ENCODE peak calls at places on chromosomes 16 and 17, in six cellular contexts. One of them, this sample, is unnamed.

GRCh38 chr17:5210853-5211252 is 19.2 kb upstream of the ZNF594 start:
- DNase-seq in AG09319: no peak
- DNase-seq in stimulated activated CD4-positive, alpha-beta T cell treated with anti-CD3 and anti-CD28 coated beads, Interleukin-1b, Interleukin-23, amount 100 ng/mL, for 24 hours: no peak
- DNase-seq in left ventricle myocardium inferior: no peak
- DNase-seq in small intestine: no peak
- DNase-seq in GM23338: no peak
- DNase-seq in this sample: no peak

GRCh38 chr17:13355054-13355453 is 246.7 kb downstream of the HS3ST3A1 start:
- DNase-seq in AG09319: no peak
- DNase-seq in GM23338: no peak
- DNase-seq in stimulated activated CD4-positive, alpha-beta T cell treated with anti-CD3 and anti-CD28 coated beads, Interleukin-1b, Interleukin-23, amount 100 ng/mL, for 24 hours: no peak
- DNase-seq in left ventricle myocardium inferior: no peak
- DNase-seq in small intestine: no peak
- DNase-seq in this sample: no peak

GRCh38 chr17:79988163-79988971 is 47.3 kb downstream of the TBC1D16 start:
- DNase-seq in small intestine: peak; percentile 80
- DNase-seq in AG09319: peak; percentile 59
- DNase-seq in stimulated activated CD4-positive, alpha-beta T cell treated with anti-CD3 and anti-CD28 coated beads, Interleukin-1b, Interleukin-23, amount 100 ng/mL, for 24 hours: no peak
- DNase-seq in GM23338: no peak
- DNase-seq in left ventricle myocardium inferior: no peak
- DNase-seq in this sample: no peak

GRCh38 chr17:71790791-71791190 is 330.0 kb upstream of the SOX9 start:
- DNase-seq in stimulated activated CD4-positive, alpha-beta T cell treated with anti-CD3 and anti-CD28 coated beads, Interleukin-1b, Interleukin-23, amount 100 ng/mL, for 24 hours: no peak
- DNase-seq in AG09319: no peak
- DNase-seq in small intestine: no peak
- DNase-seq in left ventricle myocardium inferior: no peak
- DNase-seq in GM23338: no peak
- DNase-seq in this sample: no peak

GRCh38 chr16:8712589-8713361 is 38.4 kb downstream of the ABAT start:
- DNase-seq in left ventricle myocardium inferior: no peak
- DNase-seq in GM23338: peak; percentile 82
- DNase-seq in stimulated activated CD4-positive, alpha-beta T cell treated with anti-CD3 and anti-CD28 coated beads, Interleukin-1b, Interleukin-23, amount 100 ng/mL, for 24 hours: no peak
- DNase-seq in AG09319: no peak
- DNase-seq in small intestine: no peak
- DNase-seq in this sample: peak; percentile 86

GRCh38 chr17:61361084-61361483 is 38.6 kb upstream of the TBX2 start:
- DNase-seq in small intestine: no peak
- DNase-seq in left ventricle myocardium inferior: no peak
- DNase-seq in GM23338: no peak
- DNase-seq in stimulated activated CD4-positive, alpha-beta T cell treated with anti-CD3 and anti-CD28 coated beads, Interleukin-1b, Interleukin-23, amount 100 ng/mL, for 24 hours: no peak
- DNase-seq in AG09319: peak; percentile 39
- DNase-seq in this sample: no peak

GRCh38 chr17:43383372-43383771 is 15.4 kb upstream of the ARL4D start:
- DNase-seq in left ventricle myocardium inferior: no peak
- DNase-seq in small intestine: no peak
- DNase-seq in stimulated activated CD4-positive, alpha-beta T cell treated with anti-CD3 and anti-CD28 coated beads, Interleukin-1b, Interleukin-23, amount 100 ng/mL, for 24 hours: no peak
- DNase-seq in GM23338: no peak
- DNase-seq in AG09319: no peak
- DNase-seq in this sample: no peak

GRCh38 chr16:81767987-81768592 is 11.0 kb upstream of the PLCG2 start:
- DNase-seq in GM23338: no peak
- DNase-seq in left ventricle myocardium inferior: no peak
- DNase-seq in stimulated activated CD4-positive, alpha-beta T cell treated with anti-CD3 and anti-CD28 coated beads, Interleukin-1b, Interleukin-23, amount 100 ng/mL, for 24 hours: no peak
- DNase-seq in AG09319: no peak
- DNase-seq in small intestine: peak; percentile 84
- DNase-seq in this sample: no peak

GRCh38 chr17:17186051-17186450 is 20.1 kb downstream of the PLD6 start:
- DNase-seq in GM23338: no peak
- DNase-seq in stimulated activated CD4-positive, alpha-beta T cell treated with anti-CD3 and anti-CD28 coated beads, Interleukin-1b, Interleukin-23, amount 100 ng/mL, for 24 hours: no peak
- DNase-seq in AG09319: no peak
- DNase-seq in small intestine: peak; percentile 21
- DNase-seq in left ventricle myocardium inferior: no peak
- DNase-seq in this sample: no peak

GRCh38 chr16:10617662-10618420 is 37.4 kb upstream of the EMP2 start:
- DNase-seq in stimulated activated CD4-positive, alpha-beta T cell treated with anti-CD3 and anti-CD28 coated beads, Interleukin-1b, Interleukin-23, amount 100 ng/mL, for 24 hours: no peak
- DNase-seq in left ventricle myocardium inferior: no peak
- DNase-seq in GM23338: no peak
- DNase-seq in AG09319: no peak
- DNase-seq in small intestine: no peak
- DNase-seq in this sample: no peak

GRCh38 chr16:89411335-89411850 is 79.0 kb downstream of the ANKRD11 start:
- DNase-seq in small intestine: no peak
- DNase-seq in stimulated activated CD4-positive, alpha-beta T cell treated with anti-CD3 and anti-CD28 coated beads, Interleukin-1b, Interleukin-23, amount 100 ng/mL, for 24 hours: no peak
- DNase-seq in AG09319: no peak
- DNase-seq in left ventricle myocardium inferior: no peak
- DNase-seq in GM23338: no peak
- DNase-seq in this sample: no peak

GRCh38 chr16:79651363-79651762 is 50.8 kb upstream of the MAF start:
- DNase-seq in AG09319: no peak
- DNase-seq in small intestine: peak; percentile 20
- DNase-seq in stimulated activated CD4-positive, alpha-beta T cell treated with anti-CD3 and anti-CD28 coated beads, Interleukin-1b, Interleukin-23, amount 100 ng/mL, for 24 hours: no peak
- DNase-seq in left ventricle myocardium inferior: peak; percentile 28
- DNase-seq in GM23338: no peak
- DNase-seq in this sample: no peak

GRCh38 chr16:52547834-52548215 is 882 bp upstream of the TOX3 start:
- DNase-seq in GM23338: no peak
- DNase-seq in small intestine: no peak
- DNase-seq in stimulated activated CD4-positive, alpha-beta T cell treated with anti-CD3 and anti-CD28 coated beads, Interleukin-1b, Interleukin-23, amount 100 ng/mL, for 24 hours: no peak
- DNase-seq in left ventricle myocardium inferior: no peak
- DNase-seq in AG09319: no peak
- DNase-seq in this sample: no peak

GRCh38 chr17:52383493-52384100 is 225.1 kb upstream of the CA10 start:
- DNase-seq in AG09319: no peak
- DNase-seq in stimulated activated CD4-positive, alpha-beta T cell treated with anti-CD3 and anti-CD28 coated beads, Interleukin-1b, Interleukin-23, amount 100 ng/mL, for 24 hours: no peak
- DNase-seq in GM23338: peak; percentile 91
- DNase-seq in small intestine: peak; percentile 83
- DNase-seq in left ventricle myocardium inferior: no peak
- DNase-seq in this sample: peak; percentile 55

GRCh38 chr16:81403601-81404391 is 40.8 kb upstream of the CMIP start:
- DNase-seq in GM23338: peak; percentile 95
- DNase-seq in small intestine: peak; percentile 81
- DNase-seq in left ventricle myocardium inferior: peak; percentile 86
- DNase-seq in stimulated activated CD4-positive, alpha-beta T cell treated with anti-CD3 and anti-CD28 coated beads, Interleukin-1b, Interleukin-23, amount 100 ng/mL, for 24 hours: peak; percentile 69
- DNase-seq in AG09319: no peak
- DNase-seq in this sample: peak; percentile 91

GRCh38 chr17:517181-517580 is 164.6 kb upstream of the RPH3AL start:
- DNase-seq in GM23338: no peak
- DNase-seq in stimulated activated CD4-positive, alpha-beta T cell treated with anti-CD3 and anti-CD28 coated beads, Interleukin-1b, Interleukin-23, amount 100 ng/mL, for 24 hours: no peak
- DNase-seq in left ventricle myocardium inferior: no peak
- DNase-seq in small intestine: no peak
- DNase-seq in AG09319: no peak
- DNase-seq in this sample: no peak

GRCh38 chr17:39231091-39231561 is 5.4 kb upstream of the STAC2 start:
- DNase-seq in small intestine: no peak
- DNase-seq in left ventricle myocardium inferior: no peak
- DNase-seq in GM23338: no peak
- DNase-seq in stimulated activated CD4-positive, alpha-beta T cell treated with anti-CD3 and anti-CD28 coated beads, Interleukin-1b, Interleukin-23, amount 100 ng/mL, for 24 hours: no peak
- DNase-seq in AG09319: no peak
- DNase-seq in this sample: peak; percentile 71